ENCODE peak calls at places on chromosomes 6 and 20, in seven cellular contexts. J, G, Y, U, H, A and M are unnamed samples.

GRCh38 chr6:108958900-108959770 is 110.9 kb downstream of the ARMC2 start:
- DNase-seq in J (no peak), G (no peak), Y (no peak), U (no peak), H (no peak), A (no peak), M (no peak)

GRCh38 chr6:26195924-26196845 is 109.0 kb downstream of the HFE start:
- DNase-seq in J (peak), G (no peak), Y (no peak), U (no peak), H (no peak), A (peak), M (no peak)

GRCh38 chr6:120916844-120917243 is 417.4 kb downstream of the TBC1D32 start:
- DNase-seq in J (no peak), G (no peak), Y (no peak), U (no peak), H (no peak), A (no peak), M (no peak)

GRCh38 chr6:98942263-98942803 is 5.4 kb downstream of the FBXL4 start:
- DNase-seq in J (no peak), G (no peak), Y (peak), U (no peak), H (no peak), A (no peak), M (no peak)

GRCh38 chr6:111591901-111592461 is 13.7 kb downstream of the TRAF3IP2 start:
- DNase-seq in J (no peak), G (no peak), Y (no peak), U (no peak), H (no peak), A (no peak), M (no peak)

GRCh38 chr6:48068326-48069191 is 42.4 kb downstream of the PTCHD4 start:
- DNase-seq in J (peak), G (peak), Y (peak), U (no peak), H (no peak), A (no peak), M (no peak)

GRCh38 chr20:63235399-63235983 is at the start of gene BIRC7:
- DNase-seq in J (no peak), G (no peak), Y (no peak), U (no peak), H (no peak), A (no peak), M (no peak)

GRCh38 chr6:33845031-33845430 is 41.2 kb upstream of the MLN start:
- DNase-seq in J (no peak), G (no peak), Y (no peak), U (no peak), H (no peak), A (no peak), M (no peak)

GRCh38 chr6:75334266-75335040 is 49.9 kb upstream of the TMEM30A start:
- DNase-seq in J (no peak), G (no peak), Y (peak), U (no peak), H (peak), A (no peak), M (no peak)

DNA sequence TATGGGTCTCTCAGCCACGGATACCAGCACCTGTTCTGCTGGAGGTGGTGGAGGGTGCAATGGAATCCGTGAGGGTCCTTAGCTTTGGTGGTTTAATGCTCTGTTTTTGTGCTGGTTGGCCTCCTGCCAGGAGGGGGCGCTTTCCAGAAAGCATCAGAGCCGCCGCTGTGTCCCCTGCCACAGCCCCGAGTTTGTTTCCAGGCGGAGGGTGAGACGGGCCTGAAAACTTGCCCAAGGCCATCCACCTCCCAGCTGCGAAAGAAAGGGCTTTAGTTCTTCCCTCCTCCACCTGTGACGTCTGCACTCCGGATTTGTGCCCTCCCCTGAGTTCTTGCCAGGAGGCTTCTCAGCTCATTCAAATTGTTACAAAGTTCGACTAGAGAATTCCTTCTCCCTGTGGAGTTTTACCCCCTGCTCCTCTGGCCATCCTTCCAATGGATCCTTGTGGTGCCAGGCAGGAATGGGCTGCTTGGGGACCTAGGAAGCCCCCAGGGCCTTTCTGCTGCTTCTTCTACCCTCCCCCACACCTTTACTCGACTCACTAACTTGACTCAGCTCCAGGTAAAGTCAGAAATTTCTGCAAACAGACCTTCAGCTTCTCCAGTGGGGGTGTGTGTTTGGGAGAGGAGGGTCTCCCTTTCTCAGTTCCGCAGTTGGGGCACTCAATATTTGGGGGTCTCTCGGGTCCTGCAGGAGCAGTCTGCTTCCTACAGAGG is 873.7 kb downstream of the KIF16B start:
- DNase-seq in J (no peak), G (no peak), Y (peak), U (no peak), H (no peak), A (no peak), M (no peak)
- H3K4me3 ChIP-seq in J (no peak), G (no peak), Y (no peak), U (no peak), H (no peak), A (no peak), M (no peak)

GRCh38 chr6:29790626-29791025 is 37.0 kb upstream of the HLA-G start:
- DNase-seq in J (no peak), G (no peak), Y (no peak), U (no peak), H (peak), A (no peak), M (no peak)

GRCh38 chr6:29792123-29793035 is 35.2 kb upstream of the HLA-G start:
- DNase-seq in J (peak), G (peak), Y (peak), U (peak), H (no peak), A (no peak), M (peak)

GRCh38 chr6:29791162-29791561 is 36.5 kb upstream of the HLA-G start:
- DNase-seq in J (no peak), G (no peak), Y (no peak), U (no peak), H (no peak), A (no peak), M (no peak)

GRCh38 chr6:29793036-29793356 is 34.6 kb upstream of the HLA-G start:
- DNase-seq in J (no peak), G (no peak), Y (no peak), U (no peak), H (no peak), A (no peak), M (no peak)

DNA sequence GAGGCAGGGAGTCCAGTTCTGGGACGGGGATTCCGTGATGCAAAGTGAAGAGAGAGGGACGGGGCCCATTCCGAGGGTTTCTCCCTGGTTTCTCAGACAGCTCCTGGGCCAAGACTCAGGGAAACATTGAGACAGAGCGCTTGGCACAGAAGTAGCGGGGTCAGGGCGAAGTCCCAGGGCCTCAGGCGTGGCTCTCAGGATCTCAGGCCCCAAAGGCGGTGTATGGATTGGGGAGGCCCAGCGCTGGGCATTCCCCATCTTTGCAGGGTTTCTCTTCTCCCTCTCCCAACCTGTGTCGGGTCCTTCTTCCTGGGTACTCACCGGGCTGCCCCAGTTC is 35.9 kb upstream of the HLA-G start:
- DNase-seq in J (no peak), G (no peak), Y (no peak), U (no peak), H (no peak), A (no peak), M (no peak)
- H3K4me3 ChIP-seq in J (peak), G (peak), Y (no peak), U (peak), H (peak), A (no peak), M (peak)

DNA sequence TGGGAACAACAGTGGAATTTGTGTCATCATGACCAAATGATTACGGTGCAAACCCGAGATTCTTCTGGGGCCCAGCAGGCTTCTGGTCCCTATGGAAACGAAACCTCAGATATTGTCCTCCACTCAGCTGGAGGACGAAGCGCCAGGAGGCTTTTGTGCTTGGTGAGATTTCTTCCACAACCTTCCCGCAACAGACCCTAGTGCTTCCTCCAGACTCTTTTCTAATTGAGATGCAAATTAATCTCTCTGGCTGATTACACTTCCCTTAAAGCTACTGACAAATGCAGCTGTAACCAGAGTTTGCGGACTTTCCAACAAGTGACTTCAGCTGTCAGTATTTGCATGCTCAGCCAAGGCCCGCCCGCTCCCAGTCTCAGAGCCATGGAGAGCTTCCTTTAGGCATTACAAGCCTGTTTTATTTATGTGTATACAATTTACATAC is 96.0 kb downstream of the INSM1 start:
- DNase-seq in J (no peak), G (no peak), Y (peak), U (no peak), H (no peak), A (no peak), M (no peak)
- H3K4me3 ChIP-seq in J (no peak), G (no peak), Y (no peak), U (no peak), H (no peak), A (no peak), M (no peak)

GRCh38 chr20:47723322-47723721 is 62.0 kb downstream of the SULF2 start:
- DNase-seq in J (no peak), G (no peak), Y (no peak), U (no peak), H (no peak), A (no peak), M (no peak)

GRCh38 chr20:47718398-47718797 is 66.9 kb downstream of the SULF2 start:
- DNase-seq in J (no peak), G (no peak), Y (no peak), U (no peak), H (no peak), A (no peak), M (no peak)

GRCh38 chr20:47719211-47719610 is 66.1 kb downstream of the SULF2 start:
- DNase-seq in J (no peak), G (no peak), Y (no peak), U (no peak), H (no peak), A (no peak), M (no peak)

GRCh38 chr20:47719625-47720024 is 65.7 kb downstream of the SULF2 start:
- DNase-seq in J (no peak), G (no peak), Y (no peak), U (no peak), H (no peak), A (no peak), M (no peak)

GRCh38 chr20:47720636-47721427 is 64.4 kb downstream of the SULF2 start:
- DNase-seq in J (no peak), G (no peak), Y (peak), U (no peak), H (no peak), A (no peak), M (no peak)
- H3K4me3 ChIP-seq in J (no peak), G (no peak), Y (no peak), U (no peak), H (no peak), A (no peak), M (peak)